ENCODE peak calls at places on chromosome 15, in six cellular contexts. One of them, this sample, is unnamed.
A peak's percentile ranks its signal among the peaks of the same experiment; 100 is the strongest.

GRCh38 chr15:67819636-67820035 is 5.7 kb upstream of the SKOR1 start:
- DNase-seq in stimulated activated CD4-positive, alpha-beta T cell treated with anti-CD3 and anti-CD28 coated beads, Interleukin-4, amount 100 ng/mL, for 48 hours: no peak
- DNase-seq in left lung: peak; percentile 68
- DNase-seq in hepatocyte: no peak
- DNase-seq in C1 segment of cervical spinal cord: no peak
- DNase-seq in Kasumi-1: no peak
- DNase-seq in this sample: peak; percentile 9

GRCh38 chr15:92074646-92075045 is 221.1 kb downstream of the SLCO3A1 start:
- DNase-seq in hepatocyte: no peak
- DNase-seq in stimulated activated CD4-positive, alpha-beta T cell treated with anti-CD3 and anti-CD28 coated beads, Interleukin-4, amount 100 ng/mL, for 48 hours: no peak
- DNase-seq in C1 segment of cervical spinal cord: no peak
- DNase-seq in Kasumi-1: no peak
- DNase-seq in left lung: peak; percentile 80
- DNase-seq in this sample: no peak

GRCh38 chr15:100966997-100967396 is 47.8 kb downstream of the LRRK1 start:
- DNase-seq in left lung: no peak
- DNase-seq in hepatocyte: no peak
- DNase-seq in C1 segment of cervical spinal cord: no peak
- DNase-seq in stimulated activated CD4-positive, alpha-beta T cell treated with anti-CD3 and anti-CD28 coated beads, Interleukin-4, amount 100 ng/mL, for 48 hours: no peak
- DNase-seq in Kasumi-1: no peak
- DNase-seq in this sample: no peak

GRCh38 chr15:26724381-26724780 is 48.5 kb downstream of the GABRB3 start:
- DNase-seq in C1 segment of cervical spinal cord: no peak
- DNase-seq in left lung: no peak
- DNase-seq in stimulated activated CD4-positive, alpha-beta T cell treated with anti-CD3 and anti-CD28 coated beads, Interleukin-4, amount 100 ng/mL, for 48 hours: no peak
- DNase-seq in hepatocyte: no peak
- DNase-seq in Kasumi-1: no peak
- DNase-seq in this sample: no peak

GRCh38 chr15:67050062-67050461 is 15.3 kb upstream of the SMAD3 start:
- DNase-seq in C1 segment of cervical spinal cord: no peak
- DNase-seq in stimulated activated CD4-positive, alpha-beta T cell treated with anti-CD3 and anti-CD28 coated beads, Interleukin-4, amount 100 ng/mL, for 48 hours: no peak
- DNase-seq in left lung: no peak
- DNase-seq in Kasumi-1: no peak
- DNase-seq in hepatocyte: no peak
- DNase-seq in this sample: no peak

GRCh38 chr15:63530235-63530634 is 25.8 kb downstream of the USP3 start:
- DNase-seq in Kasumi-1: no peak
- DNase-seq in left lung: no peak
- DNase-seq in stimulated activated CD4-positive, alpha-beta T cell treated with anti-CD3 and anti-CD28 coated beads, Interleukin-4, amount 100 ng/mL, for 48 hours: no peak
- DNase-seq in hepatocyte: no peak
- DNase-seq in C1 segment of cervical spinal cord: no peak
- DNase-seq in this sample: no peak

GRCh38 chr15:49492151-49492550 is 69.1 kb downstream of the FGF7 start:
- DNase-seq in left lung: no peak
- DNase-seq in hepatocyte: no peak
- DNase-seq in Kasumi-1: no peak
- DNase-seq in C1 segment of cervical spinal cord: no peak
- DNase-seq in stimulated activated CD4-positive, alpha-beta T cell treated with anti-CD3 and anti-CD28 coated beads, Interleukin-4, amount 100 ng/mL, for 48 hours: no peak
- DNase-seq in this sample: no peak

GRCh38 chr15:74320358-74321247 is 46.8 kb downstream of the CYP11A1 start:
- DNase-seq in C1 segment of cervical spinal cord: peak; percentile 1
- DNase-seq in hepatocyte: peak; percentile 51
- DNase-seq in left lung: no peak
- DNase-seq in stimulated activated CD4-positive, alpha-beta T cell treated with anti-CD3 and anti-CD28 coated beads, Interleukin-4, amount 100 ng/mL, for 48 hours: peak; percentile 21
- DNase-seq in Kasumi-1: peak; percentile 58
- DNase-seq in this sample: no peak

GRCh38 chr15:75359537-75360250 is 8.7 kb downstream of the MAN2C1 start:
- DNase-seq in Kasumi-1: no peak
- DNase-seq in hepatocyte: peak; percentile 5
- DNase-seq in stimulated activated CD4-positive, alpha-beta T cell treated with anti-CD3 and anti-CD28 coated beads, Interleukin-4, amount 100 ng/mL, for 48 hours: no peak
- DNase-seq in left lung: no peak
- DNase-seq in C1 segment of cervical spinal cord: no peak
- DNase-seq in this sample: no peak

GRCh38 chr15:88605507-88606436 is 15.4 kb upstream of the AEN start:
- DNase-seq in Kasumi-1: no peak
- DNase-seq in C1 segment of cervical spinal cord: peak; percentile 12
- DNase-seq in left lung: peak; percentile 80
- DNase-seq in hepatocyte: peak; percentile 73
- DNase-seq in stimulated activated CD4-positive, alpha-beta T cell treated with anti-CD3 and anti-CD28 coated beads, Interleukin-4, amount 100 ng/mL, for 48 hours: peak; percentile 46
- DNase-seq in this sample: peak; percentile 72

GRCh38 chr15:60854858-60855568 is 374.1 kb downstream of the RORA start:
- DNase-seq in stimulated activated CD4-positive, alpha-beta T cell treated with anti-CD3 and anti-CD28 coated beads, Interleukin-4, amount 100 ng/mL, for 48 hours: no peak
- DNase-seq in Kasumi-1: no peak
- DNase-seq in hepatocyte: peak; percentile 12
- DNase-seq in left lung: no peak
- DNase-seq in C1 segment of cervical spinal cord: no peak
- DNase-seq in this sample: no peak

GRCh38 chr15:70273808-70274207 is 176.1 kb upstream of the TLE3 start:
- DNase-seq in hepatocyte: no peak
- DNase-seq in C1 segment of cervical spinal cord: no peak
- DNase-seq in left lung: no peak
- DNase-seq in stimulated activated CD4-positive, alpha-beta T cell treated with anti-CD3 and anti-CD28 coated beads, Interleukin-4, amount 100 ng/mL, for 48 hours: no peak
- DNase-seq in Kasumi-1: no peak
- DNase-seq in this sample: no peak

GRCh38 chr15:65856821-65857455 is 12.4 kb upstream of the RAB11A start:
- DNase-seq in hepatocyte: peak; percentile 68
- DNase-seq in C1 segment of cervical spinal cord: peak; percentile 3
- DNase-seq in Kasumi-1: peak; percentile 38
- DNase-seq in left lung: peak; percentile 85
- DNase-seq in stimulated activated CD4-positive, alpha-beta T cell treated with anti-CD3 and anti-CD28 coated beads, Interleukin-4, amount 100 ng/mL, for 48 hours: peak; percentile 82
- DNase-seq in this sample: peak; percentile 57

GRCh38 chr15:78768096-78768495 is 43.2 kb downstream of the ADAMTS7 start:
- DNase-seq in C1 segment of cervical spinal cord: no peak
- DNase-seq in Kasumi-1: no peak
- DNase-seq in stimulated activated CD4-positive, alpha-beta T cell treated with anti-CD3 and anti-CD28 coated beads, Interleukin-4, amount 100 ng/mL, for 48 hours: no peak
- DNase-seq in hepatocyte: no peak
- DNase-seq in left lung: peak; percentile 53
- DNase-seq in this sample: no peak

GRCh38 chr15:32715276-32715675 is 2.5 kb upstream of the GREM1 start:
- DNase-seq in C1 segment of cervical spinal cord: no peak
- DNase-seq in left lung: no peak
- DNase-seq in Kasumi-1: no peak
- DNase-seq in stimulated activated CD4-positive, alpha-beta T cell treated with anti-CD3 and anti-CD28 coated beads, Interleukin-4, amount 100 ng/mL, for 48 hours: no peak
- DNase-seq in hepatocyte: no peak
- DNase-seq in this sample: no peak

GRCh38 chr15:47332481-47332880 is 384.8 kb upstream of the SEMA6D start:
- DNase-seq in hepatocyte: peak; percentile 16
- DNase-seq in Kasumi-1: no peak
- DNase-seq in stimulated activated CD4-positive, alpha-beta T cell treated with anti-CD3 and anti-CD28 coated beads, Interleukin-4, amount 100 ng/mL, for 48 hours: no peak
- DNase-seq in C1 segment of cervical spinal cord: no peak
- DNase-seq in left lung: no peak
- DNase-seq in this sample: no peak

GRCh38 chr15:82909080-82909815 is 43.3 kb downstream of the HOMER2 start:
- DNase-seq in stimulated activated CD4-positive, alpha-beta T cell treated with anti-CD3 and anti-CD28 coated beads, Interleukin-4, amount 100 ng/mL, for 48 hours: no peak
- DNase-seq in Kasumi-1: no peak
- DNase-seq in C1 segment of cervical spinal cord: no peak
- DNase-seq in hepatocyte: no peak
- DNase-seq in left lung: no peak
- DNase-seq in this sample: no peak

GRCh38 chr15:97678677-97679076 is 281.8 kb upstream of the ARRDC4 start:
- DNase-seq in hepatocyte: peak; percentile 49
- DNase-seq in left lung: no peak
- DNase-seq in stimulated activated CD4-positive, alpha-beta T cell treated with anti-CD3 and anti-CD28 coated beads, Interleukin-4, amount 100 ng/mL, for 48 hours: no peak
- DNase-seq in Kasumi-1: no peak
- DNase-seq in C1 segment of cervical spinal cord: no peak
- DNase-seq in this sample: no peak

GRCh38 chr15:81165565-81165964 is 31.1 kb upstream of the IL16 start:
- DNase-seq in Kasumi-1: no peak
- DNase-seq in stimulated activated CD4-positive, alpha-beta T cell treated with anti-CD3 and anti-CD28 coated beads, Interleukin-4, amount 100 ng/mL, for 48 hours: no peak
- DNase-seq in left lung: no peak
- DNase-seq in C1 segment of cervical spinal cord: no peak
- DNase-seq in hepatocyte: no peak
- DNase-seq in this sample: no peak

GRCh38 chr15:22808761-22809280 is 22.4 kb downstream of the NIPA1 start:
- DNase-seq in C1 segment of cervical spinal cord: no peak
- DNase-seq in hepatocyte: no peak
- DNase-seq in Kasumi-1: no peak
- DNase-seq in stimulated activated CD4-positive, alpha-beta T cell treated with anti-CD3 and anti-CD28 coated beads, Interleukin-4, amount 100 ng/mL, for 48 hours: no peak
- DNase-seq in left lung: no peak
- DNase-seq in this sample: no peak

GRCh38 chr15:78213956-78214355 is 20.4 kb downstream of the ACSBG1 start:
- DNase-seq in C1 segment of cervical spinal cord: no peak
- DNase-seq in hepatocyte: no peak
- DNase-seq in Kasumi-1: no peak
- DNase-seq in stimulated activated CD4-positive, alpha-beta T cell treated with anti-CD3 and anti-CD28 coated beads, Interleukin-4, amount 100 ng/mL, for 48 hours: no peak
- DNase-seq in left lung: no peak
- DNase-seq in this sample: no peak

GRCh38 chr15:45179221-45179985 is 8.4 kb downstream of the SHF start:
- DNase-seq in left lung: no peak
- DNase-seq in hepatocyte: no peak
- DNase-seq in stimulated activated CD4-positive, alpha-beta T cell treated with anti-CD3 and anti-CD28 coated beads, Interleukin-4, amount 100 ng/mL, for 48 hours: peak; percentile 40
- DNase-seq in C1 segment of cervical spinal cord: no peak
- DNase-seq in Kasumi-1: no peak
- DNase-seq in this sample: no peak

GRCh38 chr15:101827257-101827656 is 15.3 kb downstream of the OR4F15 start:
- DNase-seq in left lung: no peak
- DNase-seq in stimulated activated CD4-positive, alpha-beta T cell treated with anti-CD3 and anti-CD28 coated beads, Interleukin-4, amount 100 ng/mL, for 48 hours: no peak
- DNase-seq in Kasumi-1: no peak
- DNase-seq in hepatocyte: no peak
- DNase-seq in C1 segment of cervical spinal cord: no peak
- DNase-seq in this sample: no peak

GRCh38 chr15:85627245-85627935 is 167.3 kb downstream of the KLHL25 start:
- DNase-seq in left lung: no peak
- DNase-seq in C1 segment of cervical spinal cord: no peak
- DNase-seq in Kasumi-1: no peak
- DNase-seq in stimulated activated CD4-positive, alpha-beta T cell treated with anti-CD3 and anti-CD28 coated beads, Interleukin-4, amount 100 ng/mL, for 48 hours: no peak
- DNase-seq in hepatocyte: no peak
- DNase-seq in this sample: no peak

GRCh38 chr15:66135664-66136063 is 117.9 kb downstream of the MEGF11 start:
- DNase-seq in C1 segment of cervical spinal cord: no peak
- DNase-seq in hepatocyte: no peak
- DNase-seq in left lung: no peak
- DNase-seq in Kasumi-1: no peak
- DNase-seq in stimulated activated CD4-positive, alpha-beta T cell treated with anti-CD3 and anti-CD28 coated beads, Interleukin-4, amount 100 ng/mL, for 48 hours: no peak
- DNase-seq in this sample: no peak

GRCh38 chr15:85825719-85826118 is 31.0 kb upstream of the KLHL25 start:
- DNase-seq in C1 segment of cervical spinal cord: no peak
- DNase-seq in hepatocyte: no peak
- DNase-seq in left lung: no peak
- DNase-seq in Kasumi-1: no peak
- DNase-seq in stimulated activated CD4-positive, alpha-beta T cell treated with anti-CD3 and anti-CD28 coated beads, Interleukin-4, amount 100 ng/mL, for 48 hours: no peak
- DNase-seq in this sample: no peak

GRCh38 chr15:81526029-81526428 is 152.0 kb upstream of the TMC3 start:
- DNase-seq in hepatocyte: no peak
- DNase-seq in C1 segment of cervical spinal cord: no peak
- DNase-seq in Kasumi-1: no peak
- DNase-seq in left lung: no peak
- DNase-seq in stimulated activated CD4-positive, alpha-beta T cell treated with anti-CD3 and anti-CD28 coated beads, Interleukin-4, amount 100 ng/mL, for 48 hours: no peak
- DNase-seq in this sample: no peak

GRCh38 chr15:50358805-50359204 is 3.8 kb upstream of the GABPB1 start:
- DNase-seq in left lung: no peak
- DNase-seq in stimulated activated CD4-positive, alpha-beta T cell treated with anti-CD3 and anti-CD28 coated beads, Interleukin-4, amount 100 ng/mL, for 48 hours: no peak
- DNase-seq in C1 segment of cervical spinal cord: no peak
- DNase-seq in Kasumi-1: peak; percentile 55
- DNase-seq in hepatocyte: peak; percentile 62
- DNase-seq in this sample: no peak

GRCh38 chr15:45402955-45403892 is 24.9 kb upstream of the GATM start:
- DNase-seq in hepatocyte: peak; percentile 66
- DNase-seq in C1 segment of cervical spinal cord: no peak
- DNase-seq in left lung: peak; percentile 88
- DNase-seq in Kasumi-1: no peak
- DNase-seq in stimulated activated CD4-positive, alpha-beta T cell treated with anti-CD3 and anti-CD28 coated beads, Interleukin-4, amount 100 ng/mL, for 48 hours: peak; percentile 15
- DNase-seq in this sample: peak; percentile 69

GRCh38 chr15:25954398-25954797 is 91.3 kb upstream of the ATP10A start:
- DNase-seq in C1 segment of cervical spinal cord: no peak
- DNase-seq in stimulated activated CD4-positive, alpha-beta T cell treated with anti-CD3 and anti-CD28 coated beads, Interleukin-4, amount 100 ng/mL, for 48 hours: no peak
- DNase-seq in hepatocyte: no peak
- DNase-seq in left lung: no peak
- DNase-seq in Kasumi-1: no peak
- DNase-seq in this sample: no peak

GRCh38 chr15:52018693-52019393 is at the start of gene MAPK6:
- DNase-seq in stimulated activated CD4-positive, alpha-beta T cell treated with anti-CD3 and anti-CD28 coated beads, Interleukin-4, amount 100 ng/mL, for 48 hours: peak; percentile 91
- DNase-seq in C1 segment of cervical spinal cord: peak; percentile 91
- DNase-seq in left lung: peak; percentile 98
- DNase-seq in hepatocyte: peak; percentile 98
- DNase-seq in Kasumi-1: peak; percentile 83
- DNase-seq in this sample: peak; percentile 98

GRCh38 chr15:90660195-90660995 is 56.8 kb upstream of the BLM start:
- DNase-seq in left lung: peak; percentile 87
- DNase-seq in stimulated activated CD4-positive, alpha-beta T cell treated with anti-CD3 and anti-CD28 coated beads, Interleukin-4, amount 100 ng/mL, for 48 hours: peak; percentile 45
- DNase-seq in hepatocyte: peak; percentile 62
- DNase-seq in C1 segment of cervical spinal cord: no peak
- DNase-seq in Kasumi-1: peak; percentile 93
- DNase-seq in this sample: no peak

GRCh38 chr15:70284438-70285214 is 186.9 kb upstream of the TLE3 start:
- DNase-seq in left lung: no peak
- DNase-seq in hepatocyte: no peak
- DNase-seq in Kasumi-1: no peak
- DNase-seq in stimulated activated CD4-positive, alpha-beta T cell treated with anti-CD3 and anti-CD28 coated beads, Interleukin-4, amount 100 ng/mL, for 48 hours: no peak
- DNase-seq in C1 segment of cervical spinal cord: no peak
- DNase-seq in this sample: peak; percentile 88

GRCh38 chr15:78599189-78599588 is 21.6 kb downstream of the CHRNA3 start:
- DNase-seq in left lung: no peak
- DNase-seq in hepatocyte: no peak
- DNase-seq in Kasumi-1: no peak
- DNase-seq in C1 segment of cervical spinal cord: no peak
- DNase-seq in stimulated activated CD4-positive, alpha-beta T cell treated with anti-CD3 and anti-CD28 coated beads, Interleukin-4, amount 100 ng/mL, for 48 hours: no peak
- DNase-seq in this sample: no peak

GRCh38 chr15:75089781-75090734 is 66.7 kb downstream of the PPCDC start:
- DNase-seq in C1 segment of cervical spinal cord: no peak
- DNase-seq in left lung: no peak
- DNase-seq in hepatocyte: peak; percentile 56
- DNase-seq in Kasumi-1: no peak
- DNase-seq in stimulated activated CD4-positive, alpha-beta T cell treated with anti-CD3 and anti-CD28 coated beads, Interleukin-4, amount 100 ng/mL, for 48 hours: no peak
- DNase-seq in this sample: no peak

GRCh38 chr15:62588930-62589655 is 424.0 kb upstream of the C2CD4B start:
- DNase-seq in Kasumi-1: no peak
- DNase-seq in left lung: no peak
- DNase-seq in stimulated activated CD4-positive, alpha-beta T cell treated with anti-CD3 and anti-CD28 coated beads, Interleukin-4, amount 100 ng/mL, for 48 hours: no peak
- DNase-seq in C1 segment of cervical spinal cord: no peak
- DNase-seq in hepatocyte: no peak
- DNase-seq in this sample: no peak

GRCh38 chr15:62608369-62608768 is 434.2 kb upstream of the TPM1 start:
- DNase-seq in left lung: no peak
- DNase-seq in stimulated activated CD4-positive, alpha-beta T cell treated with anti-CD3 and anti-CD28 coated beads, Interleukin-4, amount 100 ng/mL, for 48 hours: no peak
- DNase-seq in Kasumi-1: no peak
- DNase-seq in hepatocyte: no peak
- DNase-seq in C1 segment of cervical spinal cord: no peak
- DNase-seq in this sample: no peak

GRCh38 chr15:57835119-57835518 is 128.6 kb downstream of the POLR2M start:
- DNase-seq in Kasumi-1: no peak
- DNase-seq in C1 segment of cervical spinal cord: no peak
- DNase-seq in left lung: no peak
- DNase-seq in hepatocyte: no peak
- DNase-seq in stimulated activated CD4-positive, alpha-beta T cell treated with anti-CD3 and anti-CD28 coated beads, Interleukin-4, amount 100 ng/mL, for 48 hours: no peak
- DNase-seq in this sample: no peak